ENCODE peak calls at places on chromosomes 1 and 21, in eight cellular contexts. X, T, A, E, Y, S, N and D are unnamed samples. For H3K36me3, the result is how much of the 10 kb centered on the place peaks cover.

GRCh38 chr1:205711105-205712048 is 31.1 kb upstream of the SLC45A3 start:
- DNase-seq in X (peak), T (peak), A (peak), E (peak), Y (peak), S (peak), N (peak), D (peak)

GRCh38 chr1:247419326-247419725 is 3.4 kb downstream of the NLRP3 start:
- DNase-seq in X (no peak), T (no peak), A (no peak), E (no peak), Y (no peak), S (no peak), N (no peak), D (no peak)

GRCh38 chr1:53066941-53067738 is 5.1 kb downstream of the PODN start:
- DNase-seq in X (no peak), T (no peak), A (no peak), E (no peak), Y (peak), S (no peak), N (no peak), D (no peak)

GRCh38 chr1:32250893-32251716 is at the start of gene LCK:
- DNase-seq in X (no peak), T (no peak), A (no peak), E (no peak), Y (no peak), S (no peak), N (peak), D (no peak)

GRCh38 chr21:34365794-34366193 is 2.0 kb downstream of the KCNE2 start:
- DNase-seq in X (no peak), T (no peak), A (no peak), E (peak), Y (no peak), S (no peak), N (no peak), D (no peak)

GRCh38 chr1:156052862-156053769 is 482 bp downstream of the UBQLN4 start:
- DNase-seq in X (peak), T (peak), A (peak), E (peak), Y (peak), S (peak), N (peak), D (no peak)

GRCh38 chr1:10672376-10673050 is 123.9 kb downstream of the CASZ1 start:
- DNase-seq in X (no peak), T (no peak), A (no peak), E (no peak), Y (no peak), S (no peak), N (no peak), D (no peak)

GRCh38 chr1:209988706-209989105 is 50.7 kb downstream of the SYT14 start:
- DNase-seq in X (no peak), T (peak), A (no peak), E (no peak), Y (no peak), S (no peak), N (no peak), D (no peak)

GRCh38 chr1:113057006-113057405 is 16.0 kb upstream of the LRIG2 start:
- DNase-seq in X (peak), T (no peak), A (no peak), E (peak), Y (no peak), S (no peak), N (peak), D (no peak)

DNA sequence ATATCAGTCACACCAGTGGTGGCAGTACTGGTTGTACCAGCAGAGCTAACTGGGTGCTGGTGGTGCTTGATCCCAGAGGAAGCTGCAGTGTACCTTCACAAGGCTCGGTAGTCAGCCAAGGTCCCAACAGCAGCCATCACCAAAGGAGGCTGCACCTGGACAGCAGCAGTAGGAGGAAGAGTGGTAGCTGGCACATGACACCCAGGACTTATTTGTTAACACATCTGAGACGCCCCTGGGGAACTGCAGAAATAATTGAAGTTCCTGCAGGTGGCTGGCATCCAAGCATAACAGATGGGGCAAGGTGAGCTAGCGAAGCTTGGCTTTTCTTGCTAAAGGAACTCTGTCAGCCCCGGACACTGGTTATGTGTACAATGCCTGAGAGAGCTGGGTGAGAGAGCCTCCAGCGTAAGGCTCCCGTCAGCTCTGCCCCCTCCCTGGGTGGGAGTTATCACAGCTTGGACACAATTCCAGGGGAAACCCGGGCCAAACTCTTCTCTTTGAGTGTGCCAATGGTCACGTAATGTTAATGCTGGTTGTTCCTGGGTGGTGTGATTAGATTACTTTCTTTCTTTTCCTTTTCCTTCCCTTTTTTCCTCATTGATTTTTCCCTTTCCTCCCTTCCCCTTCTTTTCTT is 29.1 kb upstream of the PARP1 start:
- DNase-seq in X (no peak), T (no peak), A (no peak), E (no peak), Y (peak), S (no peak), N (no peak), D (no peak)
- H3K4me3 ChIP-seq in X (no peak), T (no peak), A (no peak), E (no peak), Y (no peak), S (no peak), N (no peak), D (no peak)

GRCh38 chr1:37513795-37514349 is 694 bp downstream of the MEAF6 start:
- DNase-seq in X (peak), T (peak), A (peak), E (peak), Y (peak), S (peak), N (peak), D (no peak)

GRCh38 chr1:37506740-37507139 is 7.8 kb downstream of the MEAF6 start:
- DNase-seq in X (no peak), T (no peak), A (no peak), E (no peak), Y (no peak), S (no peak), N (no peak), D (no peak)

GRCh38 chr1:37514350-37515184 is at the start of gene MEAF6:
- DNase-seq in X (peak), T (peak), A (peak), E (peak), Y (peak), S (peak), N (peak), D (no peak)

GRCh38 chr1:37509181-37509580 is 5.4 kb downstream of the MEAF6 start:
- DNase-seq in X (peak), T (peak), A (no peak), E (no peak), Y (peak), S (no peak), N (peak), D (no peak)
- TF ChIP-seq CTCF in X (peak), T (peak), A (peak), E (no peak), Y (no peak), S (peak), N (peak), D (peak)

DNA sequence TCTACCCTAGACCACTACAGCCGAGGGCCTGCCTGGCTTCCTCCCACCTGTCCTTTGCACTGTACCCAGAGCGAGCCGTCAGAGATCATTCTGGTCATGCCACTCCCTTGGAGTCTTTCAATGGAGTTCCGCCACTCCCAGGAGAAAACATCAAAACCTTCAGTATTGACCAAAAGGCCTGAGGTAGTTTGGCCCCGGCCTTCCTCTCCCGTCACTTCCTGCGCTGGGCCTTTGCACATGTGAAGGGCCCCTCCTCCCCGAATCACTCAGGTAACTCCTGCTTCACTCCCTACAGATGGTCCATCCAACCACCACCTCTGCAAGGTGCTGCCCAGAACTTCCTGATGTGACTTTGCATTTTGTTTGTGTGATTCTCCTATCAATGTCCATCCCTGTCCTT is 26.6 kb downstream of the UBE2G2 start:
- DNase-seq in X (no peak), T (no peak), A (no peak), E (no peak), Y (no peak), S (no peak), N (no peak), D (no peak)
- H3K36me3 ChIP-seq in X (under half), T (under half), A (under half), E (under half), Y (under half), S (under half), N (under half), D (under half)

DNA sequence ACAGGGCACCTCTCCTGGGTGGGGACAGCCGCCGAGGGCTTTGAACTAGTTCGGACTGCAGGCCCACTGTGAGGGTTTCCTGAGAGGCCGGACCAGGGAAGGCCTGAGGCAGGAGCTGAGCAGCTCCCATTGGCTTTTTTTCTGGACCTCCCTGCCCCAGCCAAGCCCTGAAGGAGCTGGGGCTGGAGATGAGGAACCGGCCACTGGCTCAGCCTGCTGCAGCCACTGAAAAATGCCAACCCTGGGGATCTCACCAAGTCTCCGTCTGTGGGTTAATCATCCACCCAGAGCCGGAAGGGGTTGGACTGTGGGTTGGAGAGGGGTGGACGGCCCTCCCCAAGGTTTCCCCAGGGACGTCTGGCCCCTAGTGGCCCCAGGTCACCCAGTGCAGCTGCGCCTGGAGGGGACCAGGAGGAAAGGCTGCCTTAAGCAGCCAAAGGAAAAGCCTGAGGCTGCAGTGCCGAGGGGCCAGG is 2.5 kb downstream of the VWA1 start:
- DNase-seq in X (no peak), T (peak), A (no peak), E (no peak), Y (no peak), S (peak), N (no peak), D (no peak)
- H3K4me3 ChIP-seq in X (no peak), T (no peak), A (no peak), E (no peak), Y (no peak), S (no peak), N (no peak), D (no peak)